ENCODE peak calls at places on chromosomes 16 and 17, in four cellular contexts. X, J, Z and R are unnamed samples.

GRCh38 chr16:31216552-31217530 is at the start of gene PYDC1:
- DNase-seq in Z (no peak), J (no peak), X (no peak), R (no peak)

GRCh38 chr17:75876190-75876937 is 2.0 kb downstream of the TRIM47 start:
- DNase-seq in J (no peak), Z (peak; percentile 72), X (peak; percentile 37), R (no peak)

GRCh38 chr16:49700928-49701685 is 154.8 kb downstream of the ZNF423 start:
- DNase-seq in J (no peak), X (no peak), Z (no peak), R (peak; percentile 56)

GRCh38 chr16:27265982-27266381 is 2.6 kb downstream of the NSMCE1 start:
- DNase-seq in X (no peak), J (no peak), Z (no peak), R (no peak)

GRCh38 chr16:54927125-54928015 is 3.3 kb upstream of the IRX5 start:
- DNase-seq in X (no peak), J (no peak), Z (no peak), R (peak; percentile 6)

GRCh38 chr16:81730090-81731051 is 48.7 kb upstream of the PLCG2 start:
- DNase-seq in Z (peak; percentile 73), X (peak; percentile 86), J (peak; percentile 72), R (peak; percentile 80)

GRCh38 chr17:30354731-30355130 is 20.9 kb upstream of the TMIGD1 start:
- DNase-seq in J (no peak), Z (no peak), X (no peak), R (no peak)

GRCh38 chr16:19185510-19185851 is 17.4 kb downstream of the SYT17 start:
- DNase-seq in Z (no peak), X (no peak), J (no peak), R (no peak)

GRCh38 chr17:63571632-63572310 is 21.5 kb downstream of the DCAF7 start:
- DNase-seq in J (peak; percentile 93), X (no peak), Z (no peak), R (peak; percentile 85)

GRCh38 chr16:3511286-3512180 is 10.7 kb downstream of the CLUAP1 start:
- DNase-seq in X (no peak), Z (no peak), J (no peak), R (no peak)

GRCh38 chr17:81939881-81940385 is 2.8 kb upstream of the PYCR1 start:
- DNase-seq in X (peak; percentile 3), J (no peak), Z (no peak), R (no peak)

GRCh38 chr17:57338257-57338919 is 82.1 kb downstream of the MSI2 start:
- DNase-seq in J (no peak), X (no peak), Z (peak; percentile 13), R (no peak)

GRCh38 chr17:17205368-17206148 is 575 bp downstream of the PLD6 start:
- DNase-seq in J (peak; percentile 21), Z (peak; percentile 78), X (no peak), R (peak; percentile 33)

GRCh38 chr17:82702161-82702932 is 3.8 kb upstream of the RAB40B start:
- DNase-seq in Z (no peak), X (no peak), J (no peak), R (no peak)

GRCh38 chr16:30786936-30787612 is at the start of gene ZNF629:
- DNase-seq in Z (peak; percentile 32), X (peak; percentile 59), J (peak; percentile 57), R (peak; percentile 77)

GRCh38 chr17:78418627-78419026 is 40.2 kb downstream of the PGS1 start:
- DNase-seq in X (no peak), Z (no peak), J (no peak), R (no peak)

GRCh38 chr16:2224183-2224486 is 744 bp downstream of the E4F1 start:
- DNase-seq in X (no peak), Z (no peak), J (peak; percentile 42), R (peak; percentile 60)

GRCh38 chr17:7858487-7858832 is 657 bp downstream of the CYB5D1 start:
- DNase-seq in Z (peak; percentile 57), X (peak; percentile 65), J (peak; percentile 44), R (peak; percentile 49)

GRCh38 chr16:89138843-89139520 is 32.6 kb upstream of the CDH15 start:
- DNase-seq in J (no peak), Z (no peak), X (no peak), R (no peak)

GRCh38 chr17:56679767-56680422 is 86.4 kb downstream of the NOG start:
- DNase-seq in X (no peak), J (no peak), Z (no peak), R (no peak)

GRCh38 chr16:55056585-55057520 is 126.2 kb downstream of the IRX5 start:
- DNase-seq in J (no peak), Z (peak; percentile 4), X (peak; percentile 62), R (peak; percentile 2)